ENCODE peak calls at places on chromosome 7, in four cellular contexts. One of them, this sample, is unnamed.

GRCh38 chr7:33965116-33965827 is 59.9 kb downstream of the BMPER start:
- DNase-seq in kidney glomerular epithelial cell: no peak
- DNase-seq in left ventricle myocardium superior: no peak
- DNase-seq in ovary: no peak
- DNase-seq in this sample: peak; percentile 6

GRCh38 chr7:22114440-22114981 is 168.8 kb upstream of the CDCA7L start:
- DNase-seq in kidney glomerular epithelial cell: no peak
- DNase-seq in left ventricle myocardium superior: peak; percentile 39
- DNase-seq in ovary: no peak
- DNase-seq in this sample: no peak

GRCh38 chr7:19377611-19378339 is 232.6 kb upstream of the FERD3L start:
- DNase-seq in kidney glomerular epithelial cell: no peak
- DNase-seq in left ventricle myocardium superior: no peak
- DNase-seq in ovary: no peak
- DNase-seq in this sample: no peak

GRCh38 chr7:68925241-68925640 is 673.0 kb upstream of the AUTS2 start:
- DNase-seq in kidney glomerular epithelial cell: no peak
- DNase-seq in left ventricle myocardium superior: no peak
- DNase-seq in ovary: no peak
- DNase-seq in this sample: no peak

GRCh38 chr7:101374990-101375389 is 12.3 kb downstream of the COL26A1 start:
- DNase-seq in kidney glomerular epithelial cell: no peak
- DNase-seq in left ventricle myocardium superior: no peak
- DNase-seq in ovary: no peak
- DNase-seq in this sample: no peak

GRCh38 chr7:34361663-34362250 is 296.3 kb upstream of the NPSR1 start:
- DNase-seq in kidney glomerular epithelial cell: no peak
- DNase-seq in left ventricle myocardium superior: no peak
- DNase-seq in ovary: no peak
- DNase-seq in this sample: no peak

GRCh38 chr7:27482219-27482618 is 180.5 kb downstream of the HIBADH start:
- DNase-seq in kidney glomerular epithelial cell: no peak
- DNase-seq in left ventricle myocardium superior: no peak
- DNase-seq in ovary: no peak
- DNase-seq in this sample: no peak

GRCh38 chr7:142391191-142391992 is 133.5 kb upstream of the PRSS58 start:
- DNase-seq in kidney glomerular epithelial cell: no peak
- DNase-seq in left ventricle myocardium superior: no peak
- DNase-seq in ovary: no peak
- DNase-seq in this sample: peak; percentile 32

GRCh38 chr7:151179287-151179860 is 7.7 kb downstream of the ASB10 start:
- DNase-seq in kidney glomerular epithelial cell: no peak
- DNase-seq in left ventricle myocardium superior: no peak
- DNase-seq in ovary: no peak
- DNase-seq in this sample: no peak

GRCh38 chr7:28919510-28919909 is 38.6 kb downstream of the TRIL start:
- DNase-seq in kidney glomerular epithelial cell: no peak
- DNase-seq in left ventricle myocardium superior: no peak
- DNase-seq in ovary: no peak
- DNase-seq in this sample: no peak

GRCh38 chr7:92639213-92639896 is 49.2 kb upstream of the FAM133B start:
- DNase-seq in kidney glomerular epithelial cell: no peak
- DNase-seq in left ventricle myocardium superior: no peak
- DNase-seq in ovary: no peak
- DNase-seq in this sample: no peak

This sample was measured in ACHN.